ENCODE peak calls at places on chromosome 18, in five cellular contexts. I, Z, P, R and V are unnamed samples.

GRCh38 chr18:2787225-2787624 is 59.6 kb upstream of the EMILIN2 start:
- DNase-seq in I (no peak), Z (no peak), P (no peak), R (no peak), V (no peak)

GRCh38 chr18:63137999-63138448 is 181.5 kb downstream of the BCL2 start:
- DNase-seq in I (peak; percentile 72), Z (no peak), P (no peak), R (no peak), V (no peak)

GRCh38 chr18:10518595-10519273 is 7.1 kb upstream of the NAPG start:
- DNase-seq in I (peak; percentile 68), Z (no peak), P (no peak), R (peak; percentile 16), V (peak; percentile 62)

GRCh38 chr18:50947899-50948298 is 19.9 kb upstream of the ELAC1 start:
- DNase-seq in I (no peak), Z (no peak), P (no peak), R (no peak), V (no peak)

GRCh38 chr18:46385124-46385523 is 271.9 kb downstream of the LOXHD1 start:
- DNase-seq in I (no peak), Z (no peak), P (no peak), R (no peak), V (no peak)

GRCh38 chr18:24601624-24602023 is 141.2 kb downstream of the HRH4 start:
- DNase-seq in I (no peak), Z (no peak), P (no peak), R (no peak), V (no peak)

GRCh38 chr18:21105936-21106335 is 5.7 kb downstream of the ROCK1 start:
- DNase-seq in I (no peak), Z (no peak), P (no peak), R (no peak), V (no peak)

GRCh38 chr18:13011719-13012118 is 20.6 kb downstream of the CEP192 start:
- DNase-seq in I (no peak), Z (no peak), P (no peak), R (no peak), V (no peak)

GRCh38 chr18:13380671-13381070 is 162.1 kb downstream of the LDLRAD4 start:
- DNase-seq in I (no peak), Z (no peak), P (no peak), R (no peak), V (no peak)

GRCh38 chr18:7325126-7325430 is 94.2 kb downstream of the LRRC30 start:
- DNase-seq in I (no peak), Z (no peak), P (no peak), R (no peak), V (no peak)

GRCh38 chr18:76354348-76354747 is 140.7 kb downstream of the ZNF516 start:
- DNase-seq in I (no peak), Z (no peak), P (no peak), R (no peak), V (no peak)

GRCh38 chr18:75752864-75753263 is 325.4 kb upstream of the SMIM21 start:
- DNase-seq in I (no peak), Z (no peak), P (no peak), R (no peak), V (no peak)

GRCh38 chr18:44635546-44635945 is 45.1 kb upstream of the SETBP1 start:
- DNase-seq in I (no peak), Z (no peak), P (no peak), R (no peak), V (no peak)

GRCh38 chr18:55609426-55609825 is 21.4 kb upstream of the TCF4 start:
- DNase-seq in I (no peak), Z (no peak), P (no peak), R (no peak), V (no peak)

GRCh38 chr18:53941601-53942335 is 282.7 kb downstream of the MBD2 start:
- DNase-seq in I (no peak), Z (no peak), P (no peak), R (no peak), V (no peak)

GRCh38 chr18:10261315-10262276 is 192.8 kb upstream of the APCDD1 start:
- DNase-seq in I (no peak), Z (no peak), P (no peak), R (no peak), V (no peak)

GRCh38 chr18:51191139-51191717 is 6.3 kb downstream of the MEX3C start:
- DNase-seq in I (no peak), Z (no peak), P (no peak), R (no peak), V (no peak)

GRCh38 chr18:7452331-7452730 is 114.8 kb upstream of the PTPRM start:
- DNase-seq in I (no peak), Z (no peak), P (no peak), R (peak; percentile 18), V (no peak)

GRCh38 chr18:50192903-50193795 is 1.8 kb downstream of the MYO5B start:
- DNase-seq in I (no peak), Z (no peak), P (no peak), R (no peak), V (no peak)

GRCh38 chr18:37442477-37442876 is 123.1 kb downstream of the CELF4 start:
- DNase-seq in I (no peak), Z (no peak), P (no peak), R (no peak), V (no peak)

GRCh38 chr18:68519341-68519740 is 195.6 kb downstream of the TMX3 start:
- DNase-seq in I (no peak), Z (no peak), P (no peak), R (no peak), V (no peak)

GRCh38 chr18:10798727-10799435 is 273.1 kb downstream of the NAPG start:
- DNase-seq in I (no peak), Z (no peak), P (no peak), R (peak; percentile 19), V (no peak)

GRCh38 chr18:39481281-39481680 is 1915.7 kb upstream of the CELF4 start:
- DNase-seq in I (no peak), Z (no peak), P (no peak), R (no peak), V (no peak)

GRCh38 chr18:1149709-1150108 is 245.0 kb downstream of the ADCYAP1 start:
- DNase-seq in I (no peak), Z (no peak), P (no peak), R (no peak), V (no peak)

GRCh38 chr18:9792565-9793226 is 84.6 kb downstream of the RAB31 start:
- DNase-seq in I (no peak), Z (no peak), P (no peak), R (peak; percentile 38), V (no peak)

GRCh38 chr18:59268722-59269562 is 4.3 kb downstream of the RAX start:
- DNase-seq in I (peak; percentile 19), Z (peak; percentile 83), P (no peak), R (peak; percentile 13), V (no peak)
- H3K27me3 ChIP-seq in I (peaks cover 98% of the 10 kb centered on the region), Z (peaks cover 99% of the 10 kb centered on the region), P (peaks cover 99% of the 10 kb centered on the region), R (peaks cover 9% of the 10 kb centered on the region), V (peaks cover 4% of the 10 kb centered on the region)

GRCh38 chr18:35306588-35307250 is 16.7 kb upstream of the ZSCAN30 start:
- DNase-seq in I (no peak), Z (no peak), P (no peak), R (no peak), V (no peak)
- H3K9me3 ChIP-seq in I (peaks cover 60% of the 10 kb centered on the region), Z (peaks cover 99% of the 10 kb centered on the region), P (peaks cover 40% of the 10 kb centered on the region), R (peaks cover 71% of the 10 kb centered on the region), V (peaks cover 54% of the 10 kb centered on the region)

GRCh38 chr18:74459877-74460276 is 2.8 kb upstream of the DIPK1C start:
- DNase-seq in I (peak; percentile 25), Z (no peak), P (no peak), R (no peak), V (no peak)
- H3K27me3 ChIP-seq in I (peaks cover 2% of the 10 kb centered on the region), Z (peaks cover 28% of the 10 kb centered on the region), P (peaks cover 51% of the 10 kb centered on the region), R (peaks cover 2% of the 10 kb centered on the region), V (no peaks in the 10 kb centered on the region)

DNA sequence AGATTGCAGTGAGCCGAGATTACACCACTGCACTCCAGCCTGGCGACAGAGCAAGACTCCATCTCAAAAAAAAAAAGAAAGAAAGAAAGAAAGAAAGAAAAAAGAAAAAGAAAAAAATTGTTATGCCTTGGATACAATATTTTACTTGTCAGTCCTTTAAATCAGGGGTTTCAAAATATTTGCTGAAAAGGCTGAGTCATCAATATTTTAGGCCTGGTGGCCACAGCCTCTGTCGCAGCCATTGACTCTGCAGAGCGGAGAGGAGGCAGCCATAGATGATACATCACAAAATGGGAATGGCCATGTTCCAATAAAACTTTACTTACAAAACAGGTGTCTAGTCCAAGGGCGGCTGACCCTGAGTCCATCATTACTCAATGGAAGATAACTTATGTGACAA is 314.8 kb upstream of the SALL3 start:
- DNase-seq in I (no peak), Z (no peak), P (no peak), R (no peak), V (no peak)
- H3K9me3 ChIP-seq in I (no peaks in the 10 kb centered on the region), Z (no peaks in the 10 kb centered on the region), P (peaks cover 2% of the 10 kb centered on the region), R (no peaks in the 10 kb centered on the region), V (no peaks in the 10 kb centered on the region)

GRCh38 chr18:33470229-33470628 is 29.7 kb upstream of the CCDC178 start:
- DNase-seq in I (no peak), Z (no peak), P (no peak), R (no peak), V (no peak)
- H3K27me3 ChIP-seq in I (no peaks in the 10 kb centered on the region), Z (no peaks in the 10 kb centered on the region), P (peaks cover 3% of the 10 kb centered on the region), R (no peaks in the 10 kb centered on the region), V (no peaks in the 10 kb centered on the region)

GRCh38 chr18:11885278-11885991 is 22.7 kb downstream of the MPPE1 start:
- DNase-seq in I (no peak), Z (no peak), P (no peak), R (peak; percentile 73), V (peak; percentile 66)
- H3K9me3 ChIP-seq in I (no peaks in the 10 kb centered on the region), Z (no peaks in the 10 kb centered on the region), P (no peaks in the 10 kb centered on the region), R (no peaks in the 10 kb centered on the region), V (no peaks in the 10 kb centered on the region)

DNA sequence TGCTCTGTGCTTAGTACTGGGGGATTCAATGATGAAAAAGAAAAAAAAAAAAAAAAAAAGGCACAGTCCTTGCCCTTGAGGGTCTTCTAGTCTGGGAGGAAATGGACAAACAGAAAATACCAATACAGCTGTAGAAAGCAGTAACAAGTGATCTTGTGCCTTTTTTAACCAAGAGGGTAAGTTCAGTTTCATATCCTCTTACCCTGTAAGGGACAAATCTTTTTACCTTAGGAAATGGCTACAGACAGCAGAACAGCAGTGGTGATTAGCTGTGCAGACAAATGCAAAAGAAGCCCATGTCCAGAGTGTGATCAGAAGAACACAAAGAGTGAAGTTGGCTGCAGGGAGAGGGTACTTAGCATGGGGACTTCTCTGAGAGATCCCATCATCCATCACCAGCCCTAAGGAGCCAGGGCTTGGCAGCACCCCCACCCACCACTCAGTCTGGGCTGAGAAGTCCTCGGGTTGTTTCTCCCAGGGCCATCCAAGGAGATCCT is 102.9 kb downstream of the ALPK2 start:
- DNase-seq in I (no peak), Z (no peak), P (no peak), R (no peak), V (no peak)
- H3K27me3 ChIP-seq in I (no peaks in the 10 kb centered on the region), Z (no peaks in the 10 kb centered on the region), P (no peaks in the 10 kb centered on the region), R (no peaks in the 10 kb centered on the region), V (no peaks in the 10 kb centered on the region)

GRCh38 chr18:78828131-78828530 is 151.5 kb upstream of the SALL3 start:
- DNase-seq in I (no peak), Z (no peak), P (no peak), R (no peak), V (no peak)
- H3K9me3 ChIP-seq in I (no peaks in the 10 kb centered on the region), Z (no peaks in the 10 kb centered on the region), P (no peaks in the 10 kb centered on the region), R (no peaks in the 10 kb centered on the region), V (no peaks in the 10 kb centered on the region)